ENCODE peak calls at places on chromosomes 11 and 22, in five cellular contexts. One of them, this sample, is unnamed.

GRCh38 chr11:79244805-79245197 is 196.0 kb downstream of the TENM4 start:
- DNase-seq in HFFc6: no peak
- DNase-seq in GM23338: no peak
- DNase-seq in foreskin fibroblast: no peak
- DNase-seq in HFF-Myc: no peak
- DNase-seq in this sample: no peak

GRCh38 chr11:116357769-116358544 is 414.8 kb downstream of the BUD13 start:
- DNase-seq in HFF-Myc: no peak
- DNase-seq in HFFc6: no peak
- DNase-seq in foreskin fibroblast: no peak
- DNase-seq in GM23338: peak; percentile 93
- DNase-seq in this sample: peak; percentile 67

GRCh38 chr22:26835929-26836528 is 178.6 kb downstream of the MIAT start:
- DNase-seq in GM23338: peak; percentile 94
- DNase-seq in HFF-Myc: peak; percentile 33
- DNase-seq in HFFc6: peak; percentile 43
- DNase-seq in foreskin fibroblast: peak; percentile 63
- DNase-seq in this sample: peak; percentile 64

GRCh38 chr11:73361953-73362776 is 14.0 kb upstream of the RELT start:
- DNase-seq in GM23338: peak; percentile 92
- DNase-seq in HFFc6: no peak
- DNase-seq in HFF-Myc: no peak
- DNase-seq in foreskin fibroblast: no peak
- DNase-seq in this sample: peak; percentile 90

GRCh38 chr11:83648610-83649467 is 362.7 kb upstream of the CCDC90B start:
- DNase-seq in HFFc6: no peak
- DNase-seq in HFF-Myc: no peak
- DNase-seq in GM23338: peak; percentile 56
- DNase-seq in foreskin fibroblast: peak; percentile 3
- DNase-seq in this sample: no peak

GRCh38 chr11:68890490-68891231 is 13.0 kb downstream of the MRPL21 start:
- DNase-seq in foreskin fibroblast: peak; percentile 98
- DNase-seq in HFF-Myc: peak; percentile 81
- DNase-seq in GM23338: no peak
- DNase-seq in HFFc6: peak; percentile 70
- DNase-seq in this sample: no peak

GRCh38 chr11:45180888-45181594 is 34.6 kb downstream of the PRDM11 start:
- DNase-seq in GM23338: peak; percentile 44
- DNase-seq in HFF-Myc: no peak
- DNase-seq in HFFc6: peak; percentile 25
- DNase-seq in foreskin fibroblast: peak; percentile 87
- DNase-seq in this sample: peak; percentile 66

GRCh38 chr11:73334244-73335203 is 26.4 kb downstream of the ARHGEF17 start:
- DNase-seq in foreskin fibroblast: peak; percentile 94
- DNase-seq in HFF-Myc: no peak
- DNase-seq in GM23338: no peak
- DNase-seq in HFFc6: peak; percentile 81
- DNase-seq in this sample: peak; percentile 38

GRCh38 chr11:19660076-19660475 is 52.6 kb upstream of the NAV2 start:
- DNase-seq in HFF-Myc: no peak
- DNase-seq in foreskin fibroblast: peak; percentile 76
- DNase-seq in GM23338: no peak
- DNase-seq in HFFc6: peak; percentile 63
- DNase-seq in this sample: no peak

GRCh38 chr11:78838417-78838816 is 263.8 kb upstream of the NARS2 start:
- DNase-seq in foreskin fibroblast: no peak
- DNase-seq in HFF-Myc: no peak
- DNase-seq in GM23338: peak; percentile 78
- DNase-seq in HFFc6: no peak
- DNase-seq in this sample: no peak

GRCh38 chr11:495537-495931 is 11.5 kb downstream of the RNH1 start:
- DNase-seq in GM23338: no peak
- DNase-seq in HFF-Myc: no peak
- DNase-seq in HFFc6: no peak
- DNase-seq in foreskin fibroblast: peak; percentile 10
- DNase-seq in this sample: no peak

GRCh38 chr11:115941044-115941443 is 436.8 kb upstream of the CADM1 start:
- DNase-seq in GM23338: no peak
- DNase-seq in foreskin fibroblast: no peak
- DNase-seq in HFF-Myc: no peak
- DNase-seq in HFFc6: no peak
- DNase-seq in this sample: no peak

GRCh38 chr11:126194121-126194543 is 17.3 kb downstream of the RPUSD4 start:
- DNase-seq in GM23338: peak; percentile 56
- DNase-seq in foreskin fibroblast: peak; percentile 77
- DNase-seq in HFF-Myc: no peak
- DNase-seq in HFFc6: peak; percentile 43
- DNase-seq in this sample: peak; percentile 59

GRCh38 chr22:43467171-43467570 is 55.4 kb downstream of the MPPED1 start:
- DNase-seq in foreskin fibroblast: no peak
- DNase-seq in GM23338: no peak
- DNase-seq in HFF-Myc: no peak
- DNase-seq in HFFc6: no peak
- DNase-seq in this sample: no peak

GRCh38 chr22:49735411-49736311 is 92.0 kb downstream of the BRD1 start:
- DNase-seq in HFF-Myc: no peak
- DNase-seq in GM23338: no peak
- DNase-seq in foreskin fibroblast: peak; percentile 17
- DNase-seq in HFFc6: no peak
- DNase-seq in this sample: peak; percentile 90

GRCh38 chr11:78419327-78419726 is 1.7 kb upstream of the GAB2 start:
- DNase-seq in GM23338: no peak
- DNase-seq in foreskin fibroblast: peak; percentile 94
- DNase-seq in HFFc6: peak; percentile 94
- DNase-seq in HFF-Myc: no peak
- DNase-seq in this sample: no peak

GRCh38 chr22:26443901-26444300 is 14.8 kb downstream of the ASPHD2 start:
- DNase-seq in HFFc6: no peak
- DNase-seq in HFF-Myc: no peak
- DNase-seq in GM23338: no peak
- DNase-seq in foreskin fibroblast: no peak
- DNase-seq in this sample: no peak

GRCh38 chr11:64880240-64881001 is 2.0 kb upstream of the EHD1 start:
- DNase-seq in HFFc6: no peak
- DNase-seq in foreskin fibroblast: peak; percentile 72
- DNase-seq in HFF-Myc: no peak
- DNase-seq in GM23338: no peak
- DNase-seq in this sample: no peak

GRCh38 chr11:69382131-69383128 is 88.5 kb downstream of the MYEOV start:
- DNase-seq in GM23338: peak; percentile 50
- DNase-seq in foreskin fibroblast: peak; percentile 25
- DNase-seq in HFF-Myc: no peak
- DNase-seq in HFFc6: no peak
- DNase-seq in this sample: no peak

GRCh38 chr11:31492320-31492913 is 17.0 kb downstream of the IMMP1L start:
- DNase-seq in HFFc6: no peak
- DNase-seq in GM23338: no peak
- DNase-seq in foreskin fibroblast: peak; percentile 29
- DNase-seq in HFF-Myc: no peak
- DNase-seq in this sample: no peak

GRCh38 chr11:112697371-112697770 is 263.8 kb upstream of the NCAM1 start:
- DNase-seq in HFFc6: no peak
- DNase-seq in HFF-Myc: no peak
- DNase-seq in GM23338: no peak
- DNase-seq in foreskin fibroblast: no peak
- DNase-seq in this sample: peak; percentile 54

GRCh38 chr22:25360411-25360810 is 141.0 kb downstream of the CRYBB2 start:
- DNase-seq in foreskin fibroblast: no peak
- DNase-seq in HFF-Myc: no peak
- DNase-seq in HFFc6: no peak
- DNase-seq in GM23338: no peak
- DNase-seq in this sample: no peak

GRCh38 chr11:110000858-110001257 is 92.3 kb upstream of the ZC3H12C start:
- DNase-seq in GM23338: no peak
- DNase-seq in HFF-Myc: no peak
- DNase-seq in HFFc6: no peak
- DNase-seq in foreskin fibroblast: no peak
- DNase-seq in this sample: no peak

GRCh38 chr22:31185056-31185455 is 25.1 kb downstream of the RNF185 start:
- DNase-seq in foreskin fibroblast: peak; percentile 55
- DNase-seq in GM23338: no peak
- DNase-seq in HFFc6: no peak
- DNase-seq in HFF-Myc: no peak
- DNase-seq in this sample: no peak

GRCh38 chr22:37206118-37206840 is 6.0 kb downstream of the SSTR3 start:
- DNase-seq in HFFc6: no peak
- DNase-seq in foreskin fibroblast: no peak
- DNase-seq in GM23338: no peak
- DNase-seq in HFF-Myc: no peak
- DNase-seq in this sample: no peak

GRCh38 chr11:16632295-16633200 is 105.9 kb upstream of the C11orf58 start:
- DNase-seq in foreskin fibroblast: no peak
- DNase-seq in HFFc6: peak; percentile 35
- DNase-seq in GM23338: peak; percentile 54
- DNase-seq in HFF-Myc: no peak
- DNase-seq in this sample: no peak

GRCh38 chr11:1327064-1327460 is 17.6 kb upstream of the TOLLIP start:
- DNase-seq in HFFc6: no peak
- DNase-seq in GM23338: no peak
- DNase-seq in foreskin fibroblast: peak; percentile 45
- DNase-seq in HFF-Myc: no peak
- DNase-seq in this sample: no peak

GRCh38 chr11:67691149-67691548 is 16.7 kb upstream of the ALDH3B2 start:
- DNase-seq in HFFc6: no peak
- DNase-seq in GM23338: no peak
- DNase-seq in HFF-Myc: no peak
- DNase-seq in foreskin fibroblast: peak; percentile 14
- DNase-seq in this sample: no peak

GRCh38 chr11:36622431-36623136 is 24.5 kb upstream of the RAG2 start:
- DNase-seq in foreskin fibroblast: peak; percentile 30
- DNase-seq in HFFc6: peak; percentile 13
- DNase-seq in GM23338: peak; percentile 6
- DNase-seq in HFF-Myc: peak; percentile 11
- DNase-seq in this sample: no peak

GRCh38 chr11:114562166-114562916 is 2.7 kb upstream of the NXPE1 start:
- DNase-seq in HFF-Myc: no peak
- DNase-seq in GM23338: no peak
- DNase-seq in foreskin fibroblast: peak; percentile 4
- DNase-seq in HFFc6: peak; percentile 0
- DNase-seq in this sample: no peak

GRCh38 chr11:72227316-72228228 is 3.0 kb downstream of the INPPL1 start:
- DNase-seq in HFFc6: no peak
- DNase-seq in GM23338: no peak
- DNase-seq in HFF-Myc: no peak
- DNase-seq in foreskin fibroblast: peak; percentile 57
- DNase-seq in this sample: no peak

GRCh38 chr11:12808519-12808918 is 134.3 kb downstream of the TEAD1 start:
- DNase-seq in GM23338: no peak
- DNase-seq in HFF-Myc: no peak
- DNase-seq in HFFc6: peak; percentile 61
- DNase-seq in foreskin fibroblast: peak; percentile 67
- DNase-seq in this sample: no peak

GRCh38 chr11:131762346-131763110 is 392.1 kb downstream of the NTM start:
- DNase-seq in HFF-Myc: no peak
- DNase-seq in foreskin fibroblast: no peak
- DNase-seq in GM23338: no peak
- DNase-seq in HFFc6: no peak
- DNase-seq in this sample: no peak

DNA sequence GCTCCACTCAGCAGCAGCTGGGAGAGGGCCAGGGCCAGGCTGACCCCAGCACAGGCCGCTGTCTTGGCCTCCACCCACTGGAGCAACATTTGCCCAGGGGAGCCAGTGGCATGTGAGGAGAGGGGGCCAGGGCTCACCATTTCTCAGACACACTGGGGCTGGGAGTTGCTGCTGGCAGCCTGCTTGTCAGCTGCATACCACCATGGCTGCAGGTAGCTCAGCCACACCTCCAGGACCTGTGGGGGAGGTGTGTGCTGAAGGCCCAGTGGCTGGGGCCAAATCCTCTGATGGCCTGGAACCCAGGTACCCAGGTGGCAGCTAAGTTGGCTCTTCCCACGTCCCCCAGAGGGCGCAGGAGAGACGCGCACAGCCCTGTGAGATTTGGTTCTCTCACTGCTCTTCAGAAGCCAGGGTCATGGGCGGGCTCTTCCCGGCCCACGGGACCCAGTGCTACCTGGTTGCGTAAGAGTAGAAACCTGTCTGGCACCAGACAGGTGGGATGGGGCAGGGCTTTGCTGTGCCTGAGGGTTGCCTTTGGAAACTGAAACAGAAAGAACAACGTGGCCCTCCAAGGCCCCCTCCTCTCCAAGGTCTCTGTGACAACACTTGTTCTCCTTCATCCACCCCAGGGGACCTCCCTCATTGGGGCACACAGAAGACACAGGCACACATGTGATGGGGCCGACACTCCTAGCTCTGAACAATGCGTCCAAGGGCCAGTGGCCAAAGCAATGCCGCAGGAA is 98.8 kb downstream of the MED15 start:
- DNase-seq in HFFc6: peak; percentile 37
- DNase-seq in HFF-Myc: no peak
- DNase-seq in GM23338: peak; percentile 97
- DNase-seq in foreskin fibroblast: peak; percentile 71
- DNase-seq in this sample: peak; percentile 63
- TF ChIP-seq CTCF in HFFc6: peak; percentile 80
- TF ChIP-seq CTCF in HFF-Myc: peak; percentile 77
- TF ChIP-seq CTCF in GM23338: peak; percentile 90
- TF ChIP-seq CTCF in foreskin fibroblast: peak; percentile 80
- TF ChIP-seq CTCF in this sample: peak; percentile 68

GRCh38 chr11:10758959-10759358 is 7.9 kb downstream of the CTR9 start:
- DNase-seq in GM23338: peak; percentile 21
- DNase-seq in HFFc6: no peak
- DNase-seq in foreskin fibroblast: peak; percentile 25
- DNase-seq in HFF-Myc: no peak
- DNase-seq in this sample: no peak
- TF ChIP-seq CTCF in GM23338: no peak
- TF ChIP-seq CTCF in HFFc6: peak; percentile 48
- TF ChIP-seq CTCF in foreskin fibroblast: peak; percentile 9
- TF ChIP-seq CTCF in HFF-Myc: no peak
- TF ChIP-seq CTCF in this sample: no peak

DNA sequence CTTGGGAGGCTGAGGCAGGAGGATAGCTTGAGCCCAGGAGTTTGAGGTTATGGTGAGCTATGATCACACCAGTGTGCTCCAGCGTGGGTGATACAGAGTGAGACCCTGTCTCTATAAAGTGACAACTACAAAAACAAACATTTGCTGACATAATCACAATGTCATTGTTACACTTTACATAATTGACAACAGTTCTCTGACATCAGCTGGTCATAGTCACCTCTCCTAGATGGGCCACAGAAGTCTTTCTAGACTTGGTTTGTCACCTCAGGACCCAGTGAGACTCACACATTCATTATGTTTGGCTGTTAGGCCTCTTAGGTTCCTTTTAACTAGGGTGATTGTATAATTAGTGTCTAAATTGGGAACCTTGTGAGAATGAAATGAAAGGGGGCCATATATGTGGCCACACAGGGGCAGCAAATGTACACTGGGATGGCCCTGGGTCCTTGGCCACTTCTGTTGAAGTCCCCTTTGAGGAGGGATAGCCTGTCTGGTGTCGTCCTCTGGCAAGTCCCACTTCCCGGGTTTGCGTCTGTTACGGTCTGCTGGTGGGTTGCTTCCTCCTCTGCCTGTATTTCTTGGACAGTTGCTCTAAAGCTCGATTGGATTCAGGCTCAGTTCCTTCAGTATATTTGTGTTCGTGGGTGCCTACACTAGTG is 5.8 kb upstream of the PPIL2 start:
- DNase-seq in foreskin fibroblast: no peak
- DNase-seq in GM23338: no peak
- DNase-seq in HFFc6: no peak
- DNase-seq in HFF-Myc: no peak
- DNase-seq in this sample: no peak
- TF ChIP-seq CTCF in foreskin fibroblast: no peak
- TF ChIP-seq CTCF in GM23338: peak; percentile 18
- TF ChIP-seq CTCF in HFFc6: no peak
- TF ChIP-seq CTCF in HFF-Myc: no peak
- TF ChIP-seq CTCF in this sample: no peak

GRCh38 chr11:15526859-15527450 is 412.2 kb downstream of the INSC start:
- DNase-seq in HFF-Myc: no peak
- DNase-seq in HFFc6: no peak
- DNase-seq in foreskin fibroblast: no peak
- DNase-seq in GM23338: no peak
- DNase-seq in this sample: no peak
- TF ChIP-seq CTCF in HFF-Myc: no peak
- TF ChIP-seq CTCF in HFFc6: no peak
- TF ChIP-seq CTCF in foreskin fibroblast: no peak
- TF ChIP-seq CTCF in GM23338: no peak
- TF ChIP-seq CTCF in this sample: no peak

This sample was measured in nephron progenitor cell.